ENCODE peak calls at places on chromosomes 6 and 20, in five cellular contexts. Y is fibroblast of lung; U is endothelial cell; M is AG04450; F is CD8-positive, alpha-beta T cell. N is an unnamed sample.

GRCh38 chr6:161368514-161368913 is 94.7 kb upstream of the AGPAT4 start:
- DNase-seq in Y (no peak), U (no peak), M (no peak), F (no peak), N (no peak)

GRCh38 chr6:49553353-49553752 is 2.9 kb downstream of the C6orf141 start:
- DNase-seq in Y (peak; percentile 84), U (no peak), M (no peak), F (no peak), N (no peak)

GRCh38 chr6:116556065-116556464 is 2.5 kb downstream of the CALHM4 start:
- DNase-seq in Y (peak; percentile 88), U (no peak), M (no peak), F (no peak), N (no peak)

GRCh38 chr6:2545351-2545750 is 205.4 kb downstream of the MYLK4 start:
- DNase-seq in Y (no peak), U (no peak), M (no peak), F (no peak), N (no peak)

GRCh38 chr6:113558966-113559365 is 298.2 kb upstream of the MARCKS start:
- DNase-seq in Y (peak; percentile 82), U (no peak), M (no peak), F (no peak), N (no peak)

GRCh38 chr6:112298021-112298745 is 43.8 kb upstream of the LAMA4 start:
- DNase-seq in Y (peak; percentile 92), U (no peak), M (peak; percentile 69), F (no peak), N (no peak)

GRCh38 chr20:25573288-25574251 is 11.8 kb downstream of the NINL start:
- DNase-seq in Y (peak; percentile 80), U (no peak), M (no peak), F (no peak), N (no peak)

GRCh38 chr6:112188906-112189305 is 65.5 kb downstream of the LAMA4 start:
- DNase-seq in Y (peak; percentile 75), U (no peak), M (no peak), F (no peak), N (no peak)

GRCh38 chr20:45338121-45339030 is 9.8 kb downstream of the SDC4 start:
- DNase-seq in Y (peak; percentile 13), U (no peak), M (no peak), F (no peak), N (no peak)

GRCh38 chr6:125445054-125445453 is 143.3 kb upstream of the HDDC2 start:
- DNase-seq in Y (no peak), U (no peak), M (no peak), F (no peak), N (no peak)

GRCh38 chr20:3980260-3981131 is 34.9 kb downstream of the RNF24 start:
- DNase-seq in Y (peak; percentile 64), U (no peak), M (peak; percentile 4), F (peak; percentile 10), N (no peak)

GRCh38 chr6:33151050-33151449 is 41.2 kb downstream of the COL11A2 start:
- DNase-seq in Y (no peak), U (no peak), M (no peak), F (no peak), N (no peak)

DNA sequence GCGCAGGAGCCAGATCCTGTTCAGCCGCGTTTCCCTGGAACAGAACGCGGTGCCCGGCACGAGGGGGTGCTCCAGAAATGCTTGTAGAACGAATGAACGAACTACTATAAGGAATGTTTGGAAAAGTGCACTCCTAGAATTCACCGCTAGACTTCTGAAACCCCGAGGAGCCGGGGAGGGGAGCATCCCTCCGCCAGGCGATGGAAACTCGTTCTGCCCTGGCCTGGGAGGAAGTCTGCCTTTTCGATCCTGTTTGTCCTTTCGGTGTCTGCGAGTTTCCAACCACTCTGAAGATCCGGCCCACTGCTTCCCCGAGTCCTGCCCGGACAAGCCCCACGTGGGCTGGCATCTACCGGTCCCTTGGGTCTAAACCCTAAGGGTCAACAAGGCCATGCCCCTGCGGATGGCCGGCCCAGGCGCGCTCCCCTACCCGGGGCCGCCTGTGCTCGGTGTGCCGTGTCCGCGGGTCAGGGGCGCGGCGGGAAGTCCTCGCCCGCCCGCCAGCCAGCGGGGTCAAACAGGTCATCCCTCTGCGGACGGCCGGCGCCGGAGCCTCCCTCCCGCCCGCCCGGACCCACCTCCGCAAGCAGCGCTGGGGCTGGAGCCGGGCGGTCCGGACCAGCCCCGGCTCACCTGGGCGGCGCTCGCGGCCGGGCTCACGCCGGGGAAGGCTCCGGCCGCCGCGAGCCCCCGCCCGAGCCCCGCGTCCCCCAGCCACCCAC is 521 bp downstream of the SULF2 start:
- DNase-seq in Y (peak; percentile 70), U (peak; percentile 53), M (no peak), F (no peak), N (no peak)
- TF ChIP-seq CTCF in Y (peak; percentile 23), U (peak; percentile 29), M (peak; percentile 23), F (no peak), N (no peak)

GRCh38 chr6:25136879-25137278 is 142.3 kb upstream of the CARMIL1 start:
- DNase-seq in Y (peak; percentile 33), U (no peak), M (no peak), F (no peak), N (no peak)

GRCh38 chr6:25138697-25139051 is 140.5 kb upstream of the CARMIL1 start:
- DNase-seq in Y (no peak), U (no peak), M (no peak), F (no peak), N (no peak)

GRCh38 chr6:25137497-25137896 is 141.7 kb upstream of the CARMIL1 start:
- DNase-seq in Y (no peak), U (no peak), M (no peak), F (no peak), N (no peak)

GRCh38 chr6:25142506-25142905 is 136.7 kb upstream of the CARMIL1 start:
- DNase-seq in Y (no peak), U (no peak), M (no peak), F (no peak), N (no peak)

DNA sequence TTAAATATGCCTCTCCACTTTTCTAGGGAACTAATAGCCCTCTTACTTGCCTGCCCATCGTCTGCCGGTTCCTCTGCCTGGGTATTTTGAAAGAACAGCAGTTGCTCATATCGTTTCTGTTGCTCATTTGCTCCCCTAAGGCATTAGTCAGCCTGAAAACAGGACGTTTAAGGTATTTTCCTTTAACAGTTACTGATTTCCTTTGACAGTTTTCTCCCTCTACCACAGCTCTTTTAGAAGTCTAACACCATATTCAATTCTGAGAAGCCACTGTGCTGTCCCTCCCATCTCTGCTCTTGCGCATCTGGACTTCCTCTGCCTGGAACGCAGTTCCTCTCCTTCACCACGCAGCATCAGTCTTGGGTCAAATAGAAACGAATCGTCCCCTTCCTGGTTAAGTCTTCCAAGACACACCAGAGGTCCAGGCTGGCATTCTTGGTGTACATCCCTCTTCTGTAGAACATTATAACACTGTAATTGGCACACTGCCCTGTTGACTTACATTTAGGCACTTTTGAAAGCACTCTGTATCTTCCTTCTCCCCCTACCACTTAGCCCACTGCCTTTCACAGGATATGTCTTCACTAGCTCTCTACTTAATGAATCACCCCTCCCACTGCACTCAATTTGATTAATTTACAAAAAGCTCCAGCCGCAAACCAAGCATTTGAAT is 141.0 kb upstream of the CARMIL1 start:
- DNase-seq in Y (peak; percentile 75), U (no peak), M (peak; percentile 23), F (peak; percentile 41), N (no peak)
- TF ChIP-seq CTCF in Y (no peak), U (no peak), M (peak; percentile 45), F (no peak), N (no peak)

DNA sequence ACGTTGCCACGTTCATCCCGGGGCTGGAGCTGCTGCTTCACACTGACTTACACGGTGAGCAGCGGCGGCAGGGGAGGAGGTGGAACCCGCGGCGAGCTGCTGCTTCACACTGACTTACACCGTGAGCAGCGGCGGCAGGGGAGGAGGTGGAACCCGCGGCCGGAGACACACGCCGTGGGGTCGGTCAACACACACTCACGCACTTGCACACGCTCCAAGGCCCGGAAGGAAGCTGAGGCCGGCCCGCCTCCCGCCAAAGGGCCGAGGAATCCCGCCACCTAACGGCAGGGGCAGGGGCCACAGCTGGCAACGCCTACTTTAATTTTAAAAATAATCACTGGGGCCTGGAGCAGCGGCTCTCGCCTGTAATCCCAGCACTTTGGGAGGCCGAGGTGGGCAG is 94.4 kb upstream of the FOXC1 start:
- DNase-seq in Y (no peak), U (no peak), M (no peak), F (no peak), N (no peak)
- TF ChIP-seq CTCF in Y (no peak), U (no peak), M (no peak), F (no peak), N (peak; percentile 19)

GRCh38 chr6:40585661-40586269 is 1.4 kb downstream of the LRFN2 start:
- DNase-seq in Y (no peak), U (no peak), M (no peak), F (no peak), N (no peak)

GRCh38 chr6:40584741-40585140 is 2.4 kb downstream of the LRFN2 start:
- DNase-seq in Y (no peak), U (no peak), M (no peak), F (no peak), N (no peak)

GRCh38 chr6:40585218-40585617 is 1.9 kb downstream of the LRFN2 start:
- DNase-seq in Y (no peak), U (no peak), M (no peak), F (no peak), N (no peak)

GRCh38 chr6:40583694-40584093 is 3.5 kb downstream of the LRFN2 start:
- DNase-seq in Y (no peak), U (no peak), M (no peak), F (no peak), N (no peak)

GRCh38 chr6:40582892-40583291 is 4.3 kb downstream of the LRFN2 start:
- DNase-seq in Y (no peak), U (no peak), M (no peak), F (no peak), N (no peak)
- TF ChIP-seq CTCF in Y (no peak), U (peak; percentile 42), M (no peak), F (no peak), N (peak; percentile 22)

GRCh38 chr6:167892835-167893234 is 66.1 kb downstream of the AFDN start:
- DNase-seq in Y (no peak), U (no peak), M (no peak), F (no peak), N (no peak)

GRCh38 chr6:167898673-167899311 is 72.1 kb downstream of the AFDN start:
- DNase-seq in Y (peak; percentile 40), U (no peak), M (peak; percentile 3), F (no peak), N (no peak)

GRCh38 chr6:167893416-167893815 is 66.7 kb downstream of the AFDN start:
- DNase-seq in Y (peak; percentile 63), U (no peak), M (no peak), F (no peak), N (no peak)

GRCh38 chr6:167896648-167897047 is 69.9 kb downstream of the AFDN start:
- DNase-seq in Y (no peak), U (no peak), M (no peak), F (no peak), N (no peak)

DNA sequence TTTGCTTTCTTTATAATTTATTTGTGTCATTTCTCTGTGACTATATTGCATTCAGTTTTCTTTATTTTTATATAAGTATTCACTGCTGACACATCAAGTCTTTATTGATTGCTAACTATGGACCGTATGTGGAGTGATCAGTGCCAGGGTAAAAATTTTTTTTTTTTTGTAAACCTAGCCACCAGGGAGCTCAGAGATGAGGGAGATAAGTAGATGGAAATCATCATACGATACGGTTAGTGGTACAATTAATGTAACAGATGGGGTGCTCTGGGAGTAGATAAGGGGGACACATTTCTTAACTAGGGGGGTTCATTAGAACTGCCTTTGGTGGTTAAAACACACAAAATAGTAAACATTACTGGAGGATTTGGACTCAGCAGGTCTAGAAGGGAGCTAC is 68.3 kb downstream of the AFDN start:
- DNase-seq in Y (no peak), U (no peak), M (no peak), F (no peak), N (no peak)
- TF ChIP-seq CTCF in Y (no peak), U (no peak), M (no peak), F (no peak), N (no peak)

GRCh38 chr20:62965363-62965771 is 12.9 kb downstream of the SLC17A9 start:
- DNase-seq in Y (no peak), U (no peak), M (no peak), F (no peak), N (no peak)
- TF ChIP-seq CTCF in Y (no peak), U (no peak), M (no peak), F (no peak), N (no peak)